ENCODE peak calls at places on chromosomes 12 and 14, in eight cellular contexts. L, A, J, Y, R, B, O and D are unnamed samples.

GRCh38 chr14:44404599-44405349 is 102.3 kb downstream of the FSCB start:
- DNase-seq in J (no peak), O (no peak), Y (no peak), L (no peak), A (no peak), B (no peak), R (no peak), D (no peak)

GRCh38 chr12:104747330-104747729 is 210.8 kb downstream of the SLC41A2 start:
- DNase-seq in O (no peak), L (no peak), B (no peak), J (no peak), R (no peak), A (no peak), Y (no peak), D (no peak)

GRCh38 chr14:73909681-73910080 is 23.0 kb downstream of the ZNF410 start:
- DNase-seq in Y (no peak), A (no peak), R (no peak), B (no peak), O (no peak), L (no peak), J (no peak), D (no peak)

GRCh38 chr14:34461334-34462131 is 507 bp downstream of the SPTSSA start:
- DNase-seq in O (peak; percentile 62), Y (no peak), B (no peak), L (peak; percentile 89), A (peak; percentile 77), R (no peak), J (peak; percentile 13), D (peak; percentile 51)

GRCh38 chr14:63179383-63179782 is 24.9 kb upstream of the RHOJ start:
- DNase-seq in R (no peak), A (no peak), Y (no peak), O (no peak), L (no peak), B (no peak), J (no peak), D (no peak)

GRCh38 chr12:48069253-48069652 is 36.6 kb downstream of the SENP1 start:
- DNase-seq in O (no peak), B (no peak), J (no peak), A (no peak), Y (no peak), R (no peak), L (no peak), D (no peak)

GRCh38 chr12:32549675-32550079 is 129.4 kb upstream of the DNM1L start:
- DNase-seq in R (no peak), Y (no peak), A (peak; percentile 24), O (no peak), J (no peak), B (no peak), L (no peak), D (no peak)

GRCh38 chr12:630656-631632 is 32.3 kb downstream of the NINJ2 start:
- DNase-seq in L (no peak), O (no peak), A (peak; percentile 67), Y (no peak), B (no peak), R (no peak), J (no peak), D (peak; percentile 74)

GRCh38 chr12:165862-166368 is 48.0 kb downstream of the SLC6A12 start:
- DNase-seq in J (no peak), A (no peak), R (no peak), Y (no peak), O (no peak), L (no peak), B (no peak), D (no peak)

GRCh38 chr12:1845010-1845409 is 24.6 kb downstream of the LRTM2 start:
- DNase-seq in O (no peak), R (no peak), J (no peak), B (no peak), L (no peak), A (no peak), Y (no peak), D (no peak)

DNA sequence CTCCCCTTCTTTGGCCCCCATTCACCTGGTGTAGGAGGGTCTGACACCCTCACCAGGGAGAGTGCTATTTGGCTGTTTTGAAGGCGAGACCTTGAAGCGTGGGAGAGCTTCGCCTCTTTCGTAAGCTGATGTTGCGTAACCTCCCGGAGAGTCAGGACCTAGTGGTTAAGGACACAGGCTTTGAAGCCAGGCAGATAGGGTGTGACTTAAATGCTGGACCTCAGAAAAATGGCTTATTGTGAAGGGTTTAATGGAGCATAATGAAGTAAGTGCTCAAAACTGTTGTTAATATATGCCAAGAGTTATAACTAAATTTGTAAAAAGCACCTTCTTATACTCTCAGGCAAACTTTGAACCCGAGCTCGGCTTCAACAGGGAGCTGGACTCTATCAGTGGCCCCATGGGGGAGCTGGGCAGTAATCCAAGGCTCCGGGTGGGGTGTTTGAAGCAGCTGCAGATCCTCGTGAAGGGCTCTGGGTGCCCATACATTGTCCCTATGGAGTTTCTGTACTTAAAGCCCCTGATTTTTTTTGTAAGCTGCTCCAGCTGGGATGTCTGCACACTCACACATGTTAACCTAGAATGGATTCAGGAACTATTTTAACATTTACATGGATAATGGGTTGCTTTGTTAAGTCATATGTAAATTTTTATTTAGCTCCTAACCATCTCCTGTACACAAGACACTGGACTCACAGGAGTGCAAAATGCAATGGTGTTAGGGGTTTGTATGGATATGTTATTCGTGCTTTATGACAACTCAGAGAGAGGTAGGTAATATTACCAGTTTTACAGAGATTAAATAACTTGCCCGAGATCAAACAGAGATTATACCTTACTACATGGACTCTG is 26.0 kb downstream of the PPFIBP1 start:
- DNase-seq in J (peak; percentile 94), A (peak; percentile 62), R (no peak), O (peak; percentile 22), L (peak; percentile 99), B (peak; percentile 93), Y (no peak), D (peak; percentile 87)
- TF ChIP-seq REST in J (no peak), A (no peak), R (no peak), O (no peak), L (peak; percentile 62), B (no peak), Y (no peak), D (no peak)

GRCh38 chr12:52050116-52050770 is 999 bp upstream of the NR4A1 start:
- DNase-seq in O (no peak), R (no peak), A (peak; percentile 68), Y (no peak), L (no peak), B (no peak), J (no peak), D (no peak)

GRCh38 chr12:52052471-52053186 is 1.4 kb downstream of the NR4A1 start:
- DNase-seq in J (no peak), Y (no peak), A (peak; percentile 30), O (peak; percentile 42), B (no peak), L (no peak), R (no peak), D (no peak)

GRCh38 chr12:52049688-52050087 is 1.6 kb upstream of the NR4A1 start:
- DNase-seq in L (no peak), B (no peak), A (no peak), O (no peak), J (no peak), Y (no peak), R (no peak), D (no peak)

GRCh38 chr12:52049286-52049685 is 2.0 kb upstream of the NR4A1 start:
- DNase-seq in O (no peak), Y (no peak), R (no peak), B (no peak), L (no peak), J (no peak), A (no peak), D (no peak)

GRCh38 chr12:52050771-52051541 is at the start of gene NR4A1:
- DNase-seq in B (no peak), L (peak; percentile 85), R (peak; percentile 98), O (peak; percentile 98), J (peak; percentile 87), A (peak; percentile 93), Y (peak; percentile 49), D (peak; percentile 69)
- TF ChIP-seq POLR2AphosphoS5 in B (no peak), L (peak; percentile 94), R (no peak), O (no peak), J (peak; percentile 90), A (peak; percentile 72), Y (peak; percentile 91), D (no peak)

GRCh38 chr12:71840226-71840847 is 778 bp downstream of the TBC1D15 start:
- DNase-seq in R (peak; percentile 12), A (peak; percentile 16), L (peak; percentile 48), Y (no peak), O (peak; percentile 56), B (peak; percentile 30), J (peak; percentile 23), D (no peak)

GRCh38 chr12:71838231-71838630 is 1.3 kb upstream of the TBC1D15 start:
- DNase-seq in R (no peak), O (no peak), Y (no peak), J (no peak), B (no peak), A (no peak), L (no peak), D (no peak)

GRCh38 chr12:71837356-71837755 is 2.2 kb upstream of the TBC1D15 start:
- DNase-seq in L (no peak), Y (no peak), O (no peak), R (no peak), B (no peak), J (no peak), A (no peak), D (no peak)

GRCh38 chr12:71838661-71839060 is 898 bp upstream of the TBC1D15 start:
- DNase-seq in O (no peak), Y (no peak), L (no peak), J (no peak), R (no peak), B (no peak), A (no peak), D (no peak)
- H3K4me3 ChIP-seq in O (no peak overlapping the region), Y (peak overlapping the region; percentile 43), L (no peak overlapping the region), J (no peak overlapping the region), R (no peak overlapping the region), B (peak overlapping the region; percentile 99), A (peak overlapping the region; percentile 97), D (no peak overlapping the region)

GRCh38 chr14:76090611-76091010 is 61.1 kb upstream of the GPATCH2L start:
- DNase-seq in L (no peak), O (no peak), J (no peak), B (no peak), R (no peak), Y (no peak), A (no peak), D (no peak)

GRCh38 chr14:76089575-76089974 is 62.1 kb upstream of the GPATCH2L start:
- DNase-seq in L (no peak), B (no peak), O (no peak), Y (no peak), A (no peak), J (no peak), R (no peak), D (no peak)

GRCh38 chr14:76089151-76089550 is 62.6 kb upstream of the GPATCH2L start:
- DNase-seq in O (no peak), Y (no peak), R (no peak), A (no peak), J (no peak), B (no peak), L (no peak), D (no peak)

GRCh38 chr14:76086636-76087035 is 65.1 kb upstream of the GPATCH2L start:
- DNase-seq in O (no peak), J (no peak), Y (no peak), L (no peak), A (no peak), R (no peak), B (no peak), D (no peak)

DNA sequence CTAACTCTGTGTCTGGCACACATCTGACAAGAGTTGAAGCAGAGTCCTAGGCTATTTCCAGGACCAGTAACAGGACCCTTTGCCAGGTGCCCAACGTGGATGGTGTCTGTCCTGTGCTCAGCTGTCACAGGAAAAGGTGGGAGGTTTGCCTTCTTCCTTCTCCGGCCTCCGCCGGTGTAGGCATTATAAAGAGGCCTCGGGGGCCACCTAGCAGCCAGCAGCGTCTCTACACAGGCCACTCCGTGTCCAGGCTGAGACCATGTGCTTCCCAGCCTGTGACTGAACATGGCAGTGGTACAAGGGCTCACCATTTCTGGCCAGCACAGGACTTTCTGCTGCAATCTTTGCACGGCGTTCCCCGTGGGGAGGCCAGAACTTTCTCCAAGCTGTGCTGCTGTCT is 60.7 kb upstream of the GPATCH2L start:
- DNase-seq in O (peak; percentile 54), Y (no peak), J (no peak), L (peak; percentile 15), A (no peak), B (no peak), R (no peak), D (no peak)
- TF ChIP-seq REST in O (no peak), Y (no peak), J (no peak), L (no peak), A (no peak), B (no peak), R (no peak), D (no peak)